ENCODE peak calls at places on chromosomes 12 and 14, in nine cellular contexts. S is GM12878, M is stomach, E is HepG2, K is SK-N-SH, D is Panc1, H is GM23338, O is transverse colon, X is HL-60. A is an unnamed sample.

GRCh38 chr14:59529189-59529588 is 44.9 kb downstream of the JKAMP start:
- DNase-seq in X (no peak), D (no peak), O (no peak), K (no peak), E (no peak), M (no peak), H (no peak), S (no peak), A (no peak)

GRCh38 chr14:69287096-69287991 is 27.4 kb downstream of the GALNT16 start:
- DNase-seq in M (no peak), S (no peak), X (no peak), O (no peak), H (peak; percentile 62), K (peak; percentile 32), E (peak; percentile 46), D (no peak), A (no peak)

GRCh38 chr12:95681210-95681765 is 109.3 kb downstream of the NTN4 start:
- DNase-seq in M (no peak), H (no peak), O (peak; percentile 55), X (no peak), D (no peak), K (no peak), E (no peak), S (no peak), A (no peak)

GRCh38 chr14:46490150-46490769 is 161.3 kb downstream of the RPL10L start:
- DNase-seq in O (no peak), X (no peak), K (no peak), D (no peak), H (peak; percentile 80), M (no peak), S (peak; percentile 52), E (peak; percentile 2), A (no peak)

GRCh38 chr12:112130461-112130998 is 5.2 kb downstream of the TRAFD1 start:
- DNase-seq in H (no peak), S (peak; percentile 70), X (no peak), K (no peak), E (no peak), O (no peak), D (no peak), M (no peak), A (no peak)

GRCh38 chr14:96090441-96091148 is 51.4 kb downstream of the C14orf132 start:
- DNase-seq in M (no peak), D (no peak), S (no peak), E (no peak), K (peak; percentile 83), X (no peak), H (no peak), O (peak; percentile 34), A (peak; percentile 83)

GRCh38 chr12:24770334-24770733 is 178.6 kb downstream of the BCAT1 start:
- DNase-seq in K (no peak), M (no peak), E (no peak), D (no peak), H (no peak), X (no peak), S (no peak), O (no peak), A (no peak)

GRCh38 chr12:69987453-69988102 is 162.6 kb downstream of the MYRFL start:
- DNase-seq in O (peak; percentile 64), D (no peak), M (no peak), S (no peak), H (no peak), K (no peak), X (no peak), E (peak; percentile 24), A (no peak)

GRCh38 chr12:25828188-25828587 is 130.3 kb upstream of the RASSF8 start:
- DNase-seq in K (no peak), X (no peak), E (no peak), O (no peak), M (no peak), S (no peak), H (no peak), D (no peak), A (no peak)

GRCh38 chr12:31783996-31784645 is 55.3 kb upstream of the AMN1 start:
- DNase-seq in S (no peak), O (no peak), D (no peak), X (no peak), E (no peak), K (no peak), H (no peak), M (no peak), A (no peak)

GRCh38 chr14:98240396-98240795 is 1031.6 kb downstream of the BCL11B start:
- DNase-seq in E (no peak), O (no peak), H (no peak), S (no peak), M (no peak), K (no peak), D (no peak), X (no peak), A (no peak)

GRCh38 chr12:18135509-18135908 is 45.5 kb upstream of the RERGL start:
- DNase-seq in H (no peak), E (no peak), O (no peak), M (no peak), D (no peak), K (no peak), S (no peak), X (no peak), A (no peak)

GRCh38 chr12:51131745-51132521 is 41.0 kb downstream of the TFCP2 start:
- DNase-seq in S (no peak), D (no peak), M (no peak), O (no peak), H (no peak), E (no peak), X (no peak), K (no peak), A (no peak)

GRCh38 chr12:124556896-124557501 is 10.4 kb downstream of the NCOR2 start:
- DNase-seq in O (no peak), M (peak; percentile 52), X (no peak), E (no peak), D (no peak), H (no peak), K (peak; percentile 69), S (no peak), A (peak; percentile 74)

GRCh38 chr12:13024151-13024946 is 19.8 kb upstream of the FAM234B start:
- DNase-seq in M (peak; percentile 31), X (no peak), D (no peak), K (no peak), H (peak; percentile 62), O (peak; percentile 33), E (peak; percentile 11), S (no peak), A (no peak)

GRCh38 chr14:102532204-102532658 is 22.7 kb upstream of the ANKRD9 start:
- DNase-seq in M (no peak), E (no peak), D (no peak), S (no peak), K (no peak), O (no peak), H (no peak), X (no peak), A (no peak)

GRCh38 chr12:120726961-120727360 is 1.3 kb downstream of the ACADS start:
- DNase-seq in M (no peak), S (no peak), E (no peak), K (no peak), O (no peak), H (no peak), X (no peak), D (no peak), A (peak; percentile 52)

GRCh38 chr12:106387847-106388246 is 30.3 kb downstream of the POLR3B start:
- DNase-seq in X (no peak), M (no peak), O (no peak), E (no peak), D (no peak), S (no peak), H (no peak), K (no peak), A (no peak)
- TF ChIP-seq POLR2AphosphoS5 in X (no peak), M (no peak), O (no peak), E (no peak), D (no peak), S (no peak), H (no peak), K (no peak), A (no peak)

GRCh38 chr14:24051789-24052655 is at the start of gene CARMIL3:
- DNase-seq in K (peak; percentile 97), S (no peak), H (peak; percentile 90), O (peak; percentile 72), E (peak; percentile 56), M (peak; percentile 70), X (no peak), D (no peak), A (peak; percentile 77)
- H3K4me3 ChIP-seq in K (peak within 1 kb of the TSS; percentile 80), S (peak within 1 kb of the TSS; percentile 74), H (peak within 1 kb of the TSS; percentile 92), O (peak within 1 kb of the TSS; percentile 40), E (peak within 1 kb of the TSS; percentile 71), M (peak within 1 kb of the TSS; percentile 70), X (peak within 1 kb of the TSS; percentile 45), D (peak within 1 kb of the TSS; percentile 64), A (peak within 1 kb of the TSS; percentile 62)

GRCh38 chr14:99271951-99272668 is at the start of gene BCL11B:
- DNase-seq in M (peak; percentile 56), H (peak; percentile 92), D (no peak), S (peak; percentile 24), E (peak; percentile 84), X (peak; percentile 67), O (peak; percentile 82), K (peak; percentile 78), A (no peak)
- TF ChIP-seq POLR2AphosphoS5 in M (peak; percentile 12), H (peak; percentile 42), D (no peak), S (no peak), E (no peak), X (no peak), O (peak; percentile 57), K (no peak), A (no peak)

GRCh38 chr14:53153702-53154112 is 584 bp upstream of the DDHD1 start:
- DNase-seq in S (no peak), K (no peak), H (no peak), D (no peak), M (no peak), O (no peak), E (no peak), X (no peak), A (no peak)
- H3K4me3 ChIP-seq in S (peak overlapping the region; percentile 58), K (peak overlapping the region; percentile 90), H (peak overlapping the region; percentile 92), D (peak overlapping the region; percentile 82), M (peak overlapping the region; percentile 87), O (peak overlapping the region; percentile 86), E (peak overlapping the region; percentile 82), X (peak overlapping the region; percentile 93), A (peak overlapping the region; percentile 82)

GRCh38 chr14:105477659-105478623 is 3.3 kb downstream of the CRIP2 start:
- DNase-seq in H (peak; percentile 42), K (no peak), M (no peak), S (no peak), O (no peak), X (peak; percentile 82), D (no peak), E (no peak), A (no peak)
- TF ChIP-seq POLR2AphosphoS5 in H (no peak), K (no peak), M (no peak), S (no peak), O (no peak), X (no peak), D (no peak), E (no peak), A (no peak)

GRCh38 chr12:3753549-3754284 is 808 bp upstream of the CRACR2A start:
- DNase-seq in E (no peak), H (no peak), K (no peak), D (no peak), M (no peak), X (no peak), O (no peak), S (no peak), A (peak; percentile 75)
- H3K4me3 ChIP-seq in E (no peak overlapping the region), H (peak overlapping the region; percentile 52), K (no peak overlapping the region), D (peak overlapping the region; percentile 20), M (peak overlapping the region; percentile 54), X (peak overlapping the region; percentile 72), O (peak overlapping the region; percentile 37), S (peak overlapping the region; percentile 80), A (peak overlapping the region; percentile 58)

A was measured in sigmoid colon.